ENCODE peak calls at places on chromosomes 16 and 17, in six cellular contexts. B is transverse colon, L is GM12878, R is tibial nerve, J is upper lobe of left lung, P is K562. Q is an unnamed sample.

GRCh38 chr17:42913981-42914617 is 13.5 kb downstream of the G6PC1 start:
- DNase-seq in B (no peak), L (no peak), R (no peak), J (no peak), P (no peak), Q (no peak)

GRCh38 chr17:14308965-14309879 is 8.3 kb downstream of the HS3ST3B1 start:
- DNase-seq in B (peak; percentile 73), L (no peak), R (peak; percentile 61), J (peak; percentile 97), P (peak; percentile 96), Q (peak; percentile 86)

GRCh38 chr16:75023019-75023418 is 24.2 kb downstream of the ZNRF1 start:
- DNase-seq in B (no peak), L (no peak), R (no peak), J (no peak), P (no peak), Q (no peak)

GRCh38 chr17:77569846-77570564 is 388.5 kb upstream of the TNRC6C start:
- DNase-seq in B (no peak), L (no peak), R (no peak), J (no peak), P (no peak), Q (no peak)

GRCh38 chr16:88561485-88562369 is 8.5 kb upstream of the ZC3H18 start:
- DNase-seq in B (peak; percentile 37), L (no peak), R (peak; percentile 34), J (no peak), P (peak; percentile 75), Q (no peak)

GRCh38 chr16:52070341-52071057 is 476.4 kb downstream of the TOX3 start:
- DNase-seq in B (no peak), L (no peak), R (no peak), J (no peak), P (no peak), Q (no peak)

GRCh38 chr16:48969611-48970010 is 312.0 kb downstream of the CBLN1 start:
- DNase-seq in B (no peak), L (no peak), R (no peak), J (no peak), P (no peak), Q (no peak)

GRCh38 chr16:68732068-68732680 is 4.9 kb upstream of the CDH1 start:
- DNase-seq in B (peak; percentile 93), L (no peak), R (no peak), J (peak; percentile 86), P (peak; percentile 86), Q (no peak)

GRCh38 chr16:10966129-10966528 is 21.8 kb downstream of the CLEC16A start:
- DNase-seq in B (no peak), L (no peak), R (no peak), J (no peak), P (no peak), Q (no peak)

GRCh38 chr17:17837380-17837821 is 615 bp upstream of the SREBF1 start:
- DNase-seq in B (no peak), L (no peak), R (peak; percentile 77), J (no peak), P (no peak), Q (peak; percentile 86)

GRCh38 chr17:49021095-49021767 is 24.0 kb downstream of the IGF2BP1 start:
- DNase-seq in B (no peak), L (no peak), R (no peak), J (peak; percentile 46), P (no peak), Q (no peak)

GRCh38 chr16:9092282-9092962 is 978 bp downstream of the HAPSTR1 start:
- DNase-seq in B (peak; percentile 49), L (no peak), R (no peak), J (peak; percentile 90), P (peak; percentile 66), Q (peak; percentile 73)

GRCh38 chr17:4479982-4480751 is 18.5 kb upstream of the SPNS2 start:
- DNase-seq in B (no peak), L (no peak), R (no peak), J (no peak), P (no peak), Q (no peak)

GRCh38 chr17:8758137-8758596 is at the start of gene SPDYE4:
- DNase-seq in B (no peak), L (no peak), R (no peak), J (no peak), P (no peak), Q (no peak)

GRCh38 chr17:65409381-65409780 is 152.1 kb downstream of the AXIN2 start:
- DNase-seq in B (no peak), L (no peak), R (no peak), J (no peak), P (no peak), Q (no peak)

GRCh38 chr16:3496386-3496785 is 1.1 kb upstream of the C16orf90 start:
- DNase-seq in B (no peak), L (no peak), R (no peak), J (peak; percentile 70), P (no peak), Q (peak; percentile 59)

GRCh38 chr16:63361032-63361624 is 1324.9 kb upstream of the CDH8 start:
- DNase-seq in B (no peak), L (no peak), R (peak; percentile 27), J (no peak), P (peak; percentile 20), Q (no peak)

GRCh38 chr16:4390266-4391260 is 18.9 kb downstream of the VASN start:
- DNase-seq in B (no peak), L (no peak), R (no peak), J (no peak), P (no peak), Q (no peak)

GRCh38 chr17:382644-383533 is 30.3 kb upstream of the RPH3AL start:
- DNase-seq in B (no peak), L (no peak), R (peak; percentile 65), J (no peak), P (no peak), Q (peak; percentile 78)

GRCh38 chr16:31505483-31505882 is 2.7 kb downstream of the RUSF1 start:
- DNase-seq in B (no peak), L (peak; percentile 61), R (no peak), J (no peak), P (no peak), Q (no peak)

GRCh38 chr17:31378638-31379037 is 12.8 kb upstream of the RAB11FIP4 start:
- DNase-seq in B (no peak), L (no peak), R (no peak), J (no peak), P (no peak), Q (no peak)

GRCh38 chr16:24358117-24358516 is 102.0 kb downstream of the CACNG3 start:
- DNase-seq in B (no peak), L (no peak), R (no peak), J (no peak), P (no peak), Q (no peak)

GRCh38 chr17:62902573-62903229 is 63.3 kb upstream of the TANC2 start:
- DNase-seq in B (no peak), L (no peak), R (no peak), J (no peak), P (no peak), Q (no peak)

GRCh38 chr16:17312100-17312732 is 158.5 kb downstream of the XYLT1 start:
- DNase-seq in B (peak; percentile 89), L (no peak), R (no peak), J (no peak), P (no peak), Q (peak; percentile 94)

GRCh38 chr17:45296833-45297124 is 20.0 kb downstream of the MAP3K14 start:
- DNase-seq in B (peak; percentile 73), L (no peak), R (no peak), J (no peak), P (no peak), Q (no peak)

GRCh38 chr17:59707971-59708425 is 544 bp downstream of the VMP1 start:
- DNase-seq in B (no peak), L (no peak), R (no peak), J (no peak), P (no peak), Q (no peak)

GRCh38 chr17:75088902-75089417 is 1.2 kb downstream of the SLC16A5 start:
- DNase-seq in B (peak; percentile 50), L (no peak), R (no peak), J (no peak), P (no peak), Q (no peak)

GRCh38 chr17:17041018-17041521 is 1.2 kb upstream of the MPRIP start:
- DNase-seq in B (no peak), L (no peak), R (no peak), J (no peak), P (peak; percentile 36), Q (no peak)

DNA sequence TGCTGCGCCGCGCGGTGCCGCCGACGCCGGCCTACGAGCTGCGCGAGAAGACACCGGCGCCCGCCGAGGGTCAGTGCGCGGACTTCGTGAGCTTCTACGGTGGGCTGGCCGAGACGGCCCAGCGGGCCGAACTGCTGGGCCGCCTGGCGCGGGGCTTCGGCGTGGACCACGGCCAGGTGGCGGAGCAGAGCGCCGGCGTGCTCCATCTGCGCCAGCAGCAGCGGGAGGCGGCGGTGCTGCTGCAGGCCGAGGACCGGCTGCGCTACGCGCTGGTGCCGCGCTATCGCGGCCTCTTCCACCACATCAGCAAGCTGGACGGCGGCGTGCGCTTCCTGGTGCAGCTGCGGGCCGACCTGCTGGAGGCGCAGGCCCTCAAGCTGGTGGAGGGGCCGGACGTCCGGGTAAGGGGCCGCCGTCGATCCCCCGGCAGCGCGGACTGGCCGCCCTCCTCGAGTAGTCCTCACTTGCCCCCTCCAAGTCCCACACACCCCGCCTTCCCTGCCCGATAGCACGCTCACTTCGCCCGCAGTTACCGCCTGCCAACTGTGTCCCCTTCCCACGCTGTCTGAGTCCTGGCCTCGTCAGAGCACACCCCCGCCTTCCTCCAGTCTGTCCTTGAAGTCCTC is 470 bp downstream of the MLYCD start:
- DNase-seq in B (peak; percentile 67), L (no peak), R (no peak), J (peak; percentile 91), P (peak; percentile 71), Q (peak; percentile 77)
- TF ChIP-seq CTCF in B (no peak), L (no peak), R (no peak), J (no peak), P (no peak), Q (no peak)

GRCh38 chr17:6548578-6549330 is 7.6 kb downstream of the PITPNM3 start:
- DNase-seq in B (peak; percentile 23), L (peak; percentile 28), R (no peak), J (no peak), P (no peak), Q (peak; percentile 86)
- TF ChIP-seq EP300 in B (no peak), L (no peak), R (no peak), J (no peak), P (no peak), Q (no peak)

GRCh38 chr17:36786867-36787266 is 150.4 kb upstream of the LHX1 start:
- DNase-seq in B (no peak), L (no peak), R (no peak), J (no peak), P (no peak), Q (no peak)

GRCh38 chr17:36791150-36791653 is 146.1 kb upstream of the LHX1 start:
- DNase-seq in B (no peak), L (no peak), R (no peak), J (no peak), P (no peak), Q (no peak)

GRCh38 chr17:36791961-36792475 is 145.3 kb upstream of the LHX1 start:
- DNase-seq in B (no peak), L (no peak), R (no peak), J (no peak), P (no peak), Q (no peak)

GRCh38 chr17:36793976-36794375 is 143.3 kb upstream of the LHX1 start:
- DNase-seq in B (no peak), L (no peak), R (no peak), J (no peak), P (no peak), Q (no peak)

GRCh38 chr17:36792849-36793248 is 144.4 kb upstream of the LHX1 start:
- DNase-seq in B (no peak), L (no peak), R (no peak), J (no peak), P (no peak), Q (no peak)
- TF ChIP-seq CTCF in B (no peak), L (no peak), R (no peak), J (no peak), P (no peak), Q (no peak)

GRCh38 chr16:73050115-73051099 is 2.5 kb upstream of the ZFHX3 start:
- DNase-seq in B (no peak), L (no peak), R (no peak), J (no peak), P (no peak), Q (no peak)
- TF ChIP-seq EP300 in B (no peak), L (no peak), R (no peak), J (no peak), P (no peak), Q (no peak)